ENCODE peak calls at places on chromosome 13, in four cellular contexts. One of them, this sample, is unnamed.

GRCh38 chr13:98972627-98973026 is 5.2 kb downstream of the DOCK9 start:
- DNase-seq in fibroblast of pulmonary artery: peak
- DNase-seq in fibroblast of mammary gland: no peak
- DNase-seq in psoas muscle: no peak
- DNase-seq in this sample: peak

GRCh38 chr13:109989686-109990085 is 203.3 kb upstream of the IRS2 start:
- DNase-seq in psoas muscle: no peak
- DNase-seq in fibroblast of pulmonary artery: peak
- DNase-seq in fibroblast of mammary gland: peak
- DNase-seq in this sample: peak

GRCh38 chr13:97364031-97364430 is 69.9 kb upstream of the RAP2A start:
- DNase-seq in fibroblast of pulmonary artery: no peak
- DNase-seq in psoas muscle: no peak
- DNase-seq in fibroblast of mammary gland: peak
- DNase-seq in this sample: no peak

GRCh38 chr13:51785592-51786424 is 18.2 kb downstream of the DHRS12 start:
- DNase-seq in fibroblast of pulmonary artery: peak
- DNase-seq in fibroblast of mammary gland: peak
- DNase-seq in psoas muscle: peak
- DNase-seq in this sample: peak

GRCh38 chr13:91962946-91963345 is 564.5 kb downstream of the GPC5 start:
- DNase-seq in psoas muscle: no peak
- DNase-seq in fibroblast of pulmonary artery: no peak
- DNase-seq in fibroblast of mammary gland: no peak
- DNase-seq in this sample: no peak

GRCh38 chr13:60627071-60627686 is 230.2 kb downstream of the TDRD3 start:
- DNase-seq in fibroblast of pulmonary artery: peak
- DNase-seq in psoas muscle: no peak
- DNase-seq in fibroblast of mammary gland: peak
- DNase-seq in this sample: peak

GRCh38 chr13:19737844-19738557 is 44.7 kb downstream of the PSPC1 start:
- DNase-seq in fibroblast of mammary gland: peak
- DNase-seq in psoas muscle: no peak
- DNase-seq in fibroblast of pulmonary artery: peak
- DNase-seq in this sample: no peak

GRCh38 chr13:112897603-112897955 is 71.4 kb upstream of the MCF2L start:
- DNase-seq in psoas muscle: no peak
- DNase-seq in fibroblast of pulmonary artery: no peak
- DNase-seq in fibroblast of mammary gland: no peak
- DNase-seq in this sample: no peak

GRCh38 chr13:73618275-73618865 is 515.8 kb downstream of the KLF12 start:
- DNase-seq in fibroblast of mammary gland: no peak
- DNase-seq in fibroblast of pulmonary artery: no peak
- DNase-seq in psoas muscle: no peak
- DNase-seq in this sample: no peak

GRCh38 chr13:34822681-34823080 is 119.4 kb upstream of the NBEA start:
- DNase-seq in psoas muscle: no peak
- DNase-seq in fibroblast of mammary gland: no peak
- DNase-seq in fibroblast of pulmonary artery: no peak
- DNase-seq in this sample: no peak

GRCh38 chr13:44181938-44182337 is 191.7 kb upstream of the SERP2 start:
- DNase-seq in fibroblast of pulmonary artery: no peak
- DNase-seq in fibroblast of mammary gland: no peak
- DNase-seq in psoas muscle: no peak
- DNase-seq in this sample: no peak

GRCh38 chr13:113187263-113187669 is 21.2 kb downstream of the PCID2 start:
- DNase-seq in fibroblast of pulmonary artery: peak
- DNase-seq in psoas muscle: peak
- DNase-seq in fibroblast of mammary gland: peak
- DNase-seq in this sample: peak

GRCh38 chr13:36432106-36432544 is at the start of gene CCNA1:
- DNase-seq in fibroblast of pulmonary artery: peak
- DNase-seq in psoas muscle: peak
- DNase-seq in fibroblast of mammary gland: peak
- DNase-seq in this sample: peak

GRCh38 chr13:112606125-112607001 is 18.4 kb upstream of the TUBGCP3 start:
- DNase-seq in fibroblast of mammary gland: peak
- DNase-seq in psoas muscle: peak
- DNase-seq in fibroblast of pulmonary artery: peak
- DNase-seq in this sample: peak

GRCh38 chr13:64716936-64717335 is 2513.2 kb downstream of the PCDH9 start:
- DNase-seq in psoas muscle: no peak
- DNase-seq in fibroblast of pulmonary artery: no peak
- DNase-seq in fibroblast of mammary gland: no peak
- DNase-seq in this sample: no peak

GRCh38 chr13:73598021-73598712 is 536.0 kb downstream of the KLF12 start:
- DNase-seq in fibroblast of pulmonary artery: peak
- DNase-seq in fibroblast of mammary gland: peak
- DNase-seq in psoas muscle: no peak
- DNase-seq in this sample: peak

DNA sequence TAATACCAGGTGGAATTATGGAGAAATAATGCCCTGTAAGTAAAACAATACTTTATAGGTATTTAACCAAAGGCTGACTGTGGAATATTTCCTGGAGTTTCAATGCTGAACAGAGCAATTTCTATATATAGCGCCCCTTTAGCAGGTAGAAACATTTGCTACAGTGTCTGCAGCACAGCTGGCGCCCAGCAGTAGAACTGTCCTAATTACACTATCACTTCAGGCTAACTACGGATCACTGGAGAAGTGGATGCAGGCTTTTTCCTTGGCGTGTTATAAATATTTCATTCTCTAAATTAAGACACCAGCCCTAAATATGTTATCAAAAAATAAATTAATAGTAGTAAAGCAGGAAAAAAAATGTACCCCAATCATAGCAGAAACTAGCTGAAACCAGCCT is 3.1 kb downstream of the SHISA2 start:
- DNase-seq in psoas muscle: no peak
- DNase-seq in fibroblast of mammary gland: no peak
- DNase-seq in fibroblast of pulmonary artery: no peak
- DNase-seq in this sample: no peak
- H3K4me3 ChIP-seq in psoas muscle: peak
- H3K4me3 ChIP-seq in fibroblast of mammary gland: no peak
- H3K4me3 ChIP-seq in fibroblast of pulmonary artery: no peak
- H3K4me3 ChIP-seq in this sample: no peak

GRCh38 chr13:28071424-28071823 is 29.0 kb downstream of the FLT3 start:
- DNase-seq in psoas muscle: no peak
- DNase-seq in fibroblast of pulmonary artery: no peak
- DNase-seq in fibroblast of mammary gland: no peak
- DNase-seq in this sample: no peak

DNA sequence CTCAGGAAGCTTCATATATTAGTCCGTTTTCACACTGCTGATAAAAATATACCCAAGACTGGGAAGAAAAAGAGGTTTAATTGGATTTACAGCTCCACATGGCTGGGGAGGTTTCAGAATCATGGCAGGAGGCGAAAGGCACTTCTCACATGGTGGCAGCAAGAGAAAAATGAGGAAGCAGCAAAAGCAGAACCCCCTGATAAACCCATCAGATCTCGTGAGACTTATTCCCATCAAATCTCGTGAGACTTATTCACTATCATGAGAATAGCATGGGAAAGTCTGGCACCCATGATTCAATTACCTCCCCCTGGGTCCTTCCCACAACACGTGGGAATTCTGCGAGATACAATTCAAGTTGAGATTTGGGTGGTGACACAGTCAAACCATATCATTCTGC is 23.1 kb downstream of the FLT3 start:
- DNase-seq in fibroblast of pulmonary artery: no peak
- DNase-seq in psoas muscle: no peak
- DNase-seq in fibroblast of mammary gland: no peak
- DNase-seq in this sample: no peak
- H3K4me3 ChIP-seq in fibroblast of pulmonary artery: no peak
- H3K4me3 ChIP-seq in psoas muscle: no peak
- H3K4me3 ChIP-seq in fibroblast of mammary gland: no peak
- H3K4me3 ChIP-seq in this sample: no peak

GRCh38 chr13:70375718-70376117 is 267.5 kb upstream of the KLHL1 start:
- DNase-seq in fibroblast of mammary gland: no peak
- DNase-seq in fibroblast of pulmonary artery: no peak
- DNase-seq in psoas muscle: no peak
- DNase-seq in this sample: no peak
- H3K4me3 ChIP-seq in fibroblast of mammary gland: no peak
- H3K4me3 ChIP-seq in fibroblast of pulmonary artery: no peak
- H3K4me3 ChIP-seq in psoas muscle: no peak
- H3K4me3 ChIP-seq in this sample: no peak

GRCh38 chr13:41018583-41018909 is 570 bp downstream of the ELF1 start:
- DNase-seq in fibroblast of pulmonary artery: no peak
- DNase-seq in fibroblast of mammary gland: no peak
- DNase-seq in psoas muscle: no peak
- DNase-seq in this sample: no peak

GRCh38 chr13:41017153-41017552 is 2.0 kb downstream of the ELF1 start:
- DNase-seq in psoas muscle: no peak
- DNase-seq in fibroblast of mammary gland: no peak
- DNase-seq in fibroblast of pulmonary artery: no peak
- DNase-seq in this sample: no peak

GRCh38 chr13:41013834-41014233 is 5.3 kb downstream of the ELF1 start:
- DNase-seq in fibroblast of mammary gland: no peak
- DNase-seq in psoas muscle: no peak
- DNase-seq in fibroblast of pulmonary artery: no peak
- DNase-seq in this sample: no peak

GRCh38 chr13:41017744-41018582 is 1.2 kb downstream of the ELF1 start:
- DNase-seq in fibroblast of mammary gland: no peak
- DNase-seq in fibroblast of pulmonary artery: no peak
- DNase-seq in psoas muscle: no peak
- DNase-seq in this sample: no peak

DNA sequence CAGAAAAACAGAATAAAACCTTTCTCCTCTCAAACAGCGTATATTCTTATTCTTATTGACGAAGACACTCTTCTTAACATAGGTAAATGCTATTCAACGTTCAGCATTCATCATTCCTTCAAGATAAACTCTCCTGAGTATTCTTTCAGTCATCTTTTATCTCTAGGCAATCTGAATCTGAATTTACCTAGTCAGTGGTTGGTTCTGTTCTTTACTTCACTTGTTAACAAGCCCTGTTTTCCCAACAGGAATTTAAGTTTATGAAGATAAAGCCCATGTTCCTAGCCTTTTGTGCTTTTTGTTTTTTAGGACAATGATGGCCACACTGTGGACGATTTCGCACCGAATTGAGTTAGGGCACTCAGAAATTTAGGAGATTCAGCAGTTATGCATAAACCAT is 3.2 kb downstream of the ELF1 start:
- DNase-seq in fibroblast of mammary gland: no peak
- DNase-seq in fibroblast of pulmonary artery: no peak
- DNase-seq in psoas muscle: no peak
- DNase-seq in this sample: no peak
- H3K4me3 ChIP-seq in fibroblast of mammary gland: no peak
- H3K4me3 ChIP-seq in fibroblast of pulmonary artery: no peak
- H3K4me3 ChIP-seq in psoas muscle: no peak
- H3K4me3 ChIP-seq in this sample: no peak

GRCh38 chr13:46053162-46054012 is 841 bp upstream of the ZC3H13 start:
- DNase-seq in fibroblast of pulmonary artery: no peak
- DNase-seq in psoas muscle: no peak
- DNase-seq in fibroblast of mammary gland: no peak
- DNase-seq in this sample: no peak

GRCh38 chr13:46045424-46045823 is 7.1 kb downstream of the ZC3H13 start:
- DNase-seq in fibroblast of mammary gland: no peak
- DNase-seq in fibroblast of pulmonary artery: no peak
- DNase-seq in psoas muscle: no peak
- DNase-seq in this sample: no peak

GRCh38 chr13:46051958-46052313 is 610 bp downstream of the ZC3H13 start:
- DNase-seq in fibroblast of mammary gland: peak
- DNase-seq in fibroblast of pulmonary artery: peak
- DNase-seq in psoas muscle: no peak
- DNase-seq in this sample: no peak

GRCh38 chr13:46052314-46053161 is at the start of gene ZC3H13:
- DNase-seq in fibroblast of pulmonary artery: peak
- DNase-seq in psoas muscle: peak
- DNase-seq in fibroblast of mammary gland: peak
- DNase-seq in this sample: peak

DNA sequence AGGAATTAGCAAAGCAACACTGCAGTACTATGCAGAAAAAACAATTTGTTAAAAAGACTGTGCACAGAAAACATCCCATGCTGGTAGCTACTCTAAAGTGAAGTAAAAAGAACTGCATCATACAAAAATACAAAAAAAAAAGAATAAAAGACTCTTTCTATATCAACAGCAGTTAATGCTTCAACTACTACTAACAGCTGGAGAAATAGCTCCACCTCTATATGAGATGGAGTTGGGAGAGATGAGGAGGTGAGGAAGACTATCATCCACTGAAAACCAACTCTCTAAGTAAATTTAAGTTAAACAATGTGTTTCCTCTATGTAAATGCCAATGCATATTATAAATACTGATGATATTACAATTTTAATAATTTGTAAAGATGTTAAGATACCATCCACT is 1.8 kb downstream of the ZC3H13 start:
- DNase-seq in fibroblast of pulmonary artery: no peak
- DNase-seq in psoas muscle: no peak
- DNase-seq in fibroblast of mammary gland: no peak
- DNase-seq in this sample: no peak
- H3K4me3 ChIP-seq in fibroblast of pulmonary artery: peak
- H3K4me3 ChIP-seq in psoas muscle: peak
- H3K4me3 ChIP-seq in fibroblast of mammary gland: peak
- H3K4me3 ChIP-seq in this sample: no peak

GRCh38 chr13:30908416-30908980 is 2.4 kb downstream of the MEDAG start:
- DNase-seq in psoas muscle: no peak
- DNase-seq in fibroblast of mammary gland: peak
- DNase-seq in fibroblast of pulmonary artery: peak
- DNase-seq in this sample: peak
- H3K4me3 ChIP-seq in psoas muscle: peak
- H3K4me3 ChIP-seq in fibroblast of mammary gland: peak
- H3K4me3 ChIP-seq in fibroblast of pulmonary artery: peak
- H3K4me3 ChIP-seq in this sample: peak

GRCh38 chr13:27915301-27916207 is 4.2 kb upstream of the PDX1 start:
- DNase-seq in fibroblast of mammary gland: no peak
- DNase-seq in psoas muscle: no peak
- DNase-seq in fibroblast of pulmonary artery: no peak
- DNase-seq in this sample: no peak

GRCh38 chr13:27918918-27919255 is 913 bp upstream of the PDX1 start:
- DNase-seq in psoas muscle: no peak
- DNase-seq in fibroblast of mammary gland: no peak
- DNase-seq in fibroblast of pulmonary artery: no peak
- DNase-seq in this sample: no peak

GRCh38 chr13:27918041-27918917 is 1.5 kb upstream of the PDX1 start:
- DNase-seq in fibroblast of pulmonary artery: no peak
- DNase-seq in fibroblast of mammary gland: no peak
- DNase-seq in psoas muscle: no peak
- DNase-seq in this sample: no peak

GRCh38 chr13:27919299-27919933 is 384 bp upstream of the PDX1 start:
- DNase-seq in psoas muscle: no peak
- DNase-seq in fibroblast of mammary gland: no peak
- DNase-seq in fibroblast of pulmonary artery: no peak
- DNase-seq in this sample: no peak

GRCh38 chr13:27917121-27917947 is 2.5 kb upstream of the PDX1 start:
- DNase-seq in psoas muscle: no peak
- DNase-seq in fibroblast of mammary gland: no peak
- DNase-seq in fibroblast of pulmonary artery: no peak
- DNase-seq in this sample: no peak
- H3K4me3 ChIP-seq in psoas muscle: no peak
- H3K4me3 ChIP-seq in fibroblast of mammary gland: no peak
- H3K4me3 ChIP-seq in fibroblast of pulmonary artery: no peak
- H3K4me3 ChIP-seq in this sample: no peak

This sample was measured in cardiac fibroblast.